ENCODE peak calls at places on chromosomes 5 and 9, in eight cellular contexts. B is stimulated activated CD4-positive, alpha-beta T cell treated with anti-CD3 and anti-CD28 coated beads, Interleukin-1b, Interleukin-23, amount 100 ng/mL, for 4 hours; J is A549; O is activated effector memory CD4-positive, alpha-beta T cell treated with Interleukin-2 at 50 U/mL for 16 hours; V is mesendoderm; D is brain pericyte; U is T-helper 1 cell; W is T-cell. Q is an unnamed sample.

GRCh38 chr9:85741875-85742629 is at the start of gene AGTPBP1:
- DNase-seq in B (peak; percentile 94), J (peak; percentile 93), O (peak; percentile 95), V (peak; percentile 97), D (peak; percentile 70), U (peak; percentile 94), W (peak; percentile 96), Q (peak; percentile 73)

GRCh38 chr9:108963459-108964143 is 29.4 kb downstream of the ABITRAM start:
- DNase-seq in B (no peak), J (no peak), O (no peak), V (no peak), D (no peak), U (no peak), W (no peak), Q (no peak)

GRCh38 chr9:137478613-137479314 is 19.6 kb upstream of the NSMF start:
- DNase-seq in B (no peak), J (no peak), O (no peak), V (peak; percentile 70), D (no peak), U (no peak), W (no peak), Q (no peak)

GRCh38 chr5:8842906-8843590 is 702.8 kb downstream of the SEMA5A start:
- DNase-seq in B (no peak), J (no peak), O (no peak), V (peak; percentile 18), D (no peak), U (no peak), W (no peak), Q (no peak)

GRCh38 chr5:77230727-77231469 is 20.4 kb downstream of the PDE8B start:
- DNase-seq in B (no peak), J (peak; percentile 39), O (no peak), V (peak; percentile 72), D (no peak), U (no peak), W (no peak), Q (no peak)

GRCh38 chr5:72510610-72511121 is 3.5 kb upstream of the ZNF366 start:
- DNase-seq in B (no peak), J (no peak), O (no peak), V (no peak), D (no peak), U (no peak), W (no peak), Q (no peak)

GRCh38 chr9:120845255-120845654 is 2.5 kb upstream of the PSMD5 start:
- DNase-seq in B (no peak), J (no peak), O (no peak), V (no peak), D (no peak), U (no peak), W (no peak), Q (no peak)

GRCh38 chr9:131237931-131238401 is 38.3 kb downstream of the FAM78A start:
- DNase-seq in B (peak; percentile 75), J (no peak), O (peak; percentile 77), V (peak; percentile 67), D (no peak), U (peak; percentile 75), W (peak; percentile 86), Q (no peak)

GRCh38 chr9:70046274-70047070 is 2.8 kb downstream of the MAMDC2 start:
- DNase-seq in B (no peak), J (no peak), O (no peak), V (peak; percentile 26), D (no peak), U (no peak), W (no peak), Q (no peak)

GRCh38 chr9:135098400-135099105 is 11.1 kb downstream of the OLFM1 start:
- DNase-seq in B (no peak), J (no peak), O (no peak), V (peak; percentile 79), D (no peak), U (no peak), W (no peak), Q (peak; percentile 67)

GRCh38 chr9:105957830-105958229 is 263.5 kb downstream of the TMEM38B start:
- DNase-seq in B (no peak), J (no peak), O (no peak), V (peak; percentile 55), D (no peak), U (no peak), W (no peak), Q (no peak)

GRCh38 chr5:82162568-82162967 is 115.6 kb downstream of the RPS23 start:
- DNase-seq in B (no peak), J (no peak), O (no peak), V (no peak), D (no peak), U (no peak), W (no peak), Q (no peak)

GRCh38 chr5:112833971-112834370 is 27.1 kb upstream of the SRP19 start:
- DNase-seq in B (no peak), J (no peak), O (no peak), V (no peak), D (no peak), U (no peak), W (no peak), Q (no peak)

GRCh38 chr5:93794954-93795353 is 53.6 kb upstream of the POU5F2 start:
- DNase-seq in B (no peak), J (peak; percentile 31), O (no peak), V (no peak), D (no peak), U (no peak), W (no peak), Q (no peak)

GRCh38 chr9:121634329-121634784 is 17.1 kb upstream of the DAB2IP start:
- DNase-seq in B (no peak), J (no peak), O (no peak), V (no peak), D (no peak), U (no peak), W (no peak), Q (no peak)

GRCh38 chr5:45336464-45336863 is 359.7 kb downstream of the HCN1 start:
- DNase-seq in B (no peak), J (no peak), O (no peak), V (no peak), D (no peak), U (no peak), W (no peak), Q (no peak)

GRCh38 chr9:135275163-135275925 is 187.9 kb downstream of the OLFM1 start:
- DNase-seq in B (no peak), J (no peak), O (no peak), V (no peak), D (no peak), U (no peak), W (no peak), Q (no peak)

Q was measured in HuH-7.5.